ENCODE peak calls at places on chromosomes 13 and 19, in four cellular contexts. E, X, S and M are unnamed samples.

GRCh38 chr19:45485301-45486077 is 11.4 kb downstream of the RTN2 start:
- DNase-seq in S (peak; percentile 99), E (peak; percentile 100), X (peak; percentile 90), M (peak; percentile 98)

GRCh38 chr13:69857188-69857821 is 250.3 kb upstream of the ATXN8OS start:
- DNase-seq in S (no peak), X (peak; percentile 1), E (no peak), M (no peak)

GRCh38 chr13:101624210-101624922 is 171.9 kb downstream of the ITGBL1 start:
- DNase-seq in X (peak; percentile 11), E (no peak), S (no peak), M (peak; percentile 38)

GRCh38 chr13:33441015-33441414 is 155.5 kb upstream of the STARD13 start:
- DNase-seq in E (no peak), X (peak; percentile 47), S (no peak), M (no peak)

GRCh38 chr13:45194081-45194939 is 6.5 kb downstream of the KCTD4 start:
- DNase-seq in S (peak; percentile 23), E (no peak), X (peak; percentile 34), M (no peak)

GRCh38 chr13:19845758-19846157 is 17.7 kb downstream of the ZMYM5 start:
- DNase-seq in X (peak; percentile 99), E (no peak), S (no peak), M (peak; percentile 47)

GRCh38 chr19:35266149-35266903 is 2.4 kb upstream of the USF2 start:
- DNase-seq in X (no peak), S (no peak), E (no peak), M (no peak)

GRCh38 chr13:20482275-20482761 is 43.3 kb downstream of the CRYL1 start:
- DNase-seq in X (no peak), E (no peak), S (no peak), M (no peak)

GRCh38 chr13:35994131-35994966 is 136.8 kb downstream of the DCLK1 start:
- DNase-seq in X (peak; percentile 4), E (peak; percentile 51), S (peak; percentile 33), M (no peak)

GRCh38 chr13:113474179-113474578 is 16.3 kb downstream of the DCUN1D2 start:
- DNase-seq in X (peak; percentile 91), E (peak; percentile 42), S (no peak), M (no peak)

GRCh38 chr13:27450921-27451461 is 627 bp upstream of the MTIF3 start:
- DNase-seq in S (peak; percentile 48), E (no peak), X (peak; percentile 47), M (no peak)

GRCh38 chr13:36453518-36453917 is 21.2 kb downstream of the CCNA1 start:
- DNase-seq in X (peak; percentile 2), E (no peak), S (no peak), M (no peak)

GRCh38 chr19:16349551-16350171 is 25.0 kb downstream of the KLF2 start:
- DNase-seq in E (no peak), S (no peak), X (no peak), M (no peak)
- H3K4me1 ChIP-seq in E (no peaks in the 10 kb centered on the region), S (no peaks in the 10 kb centered on the region), X (no peaks in the 10 kb centered on the region), M (peaks cover 8% of the 10 kb centered on the region)

GRCh38 chr19:42362891-42363440 is 27.1 kb downstream of the CNFN start:
- DNase-seq in X (no peak), E (no peak), S (no peak), M (no peak)
- H3K27ac ChIP-seq in X (no peak overlapping the region), E (no peak overlapping the region), S (no peak overlapping the region), M (no peak overlapping the region)

GRCh38 chr19:11242864-11243797 is 3.7 kb downstream of the ANGPTL8 start:
- DNase-seq in X (peak; percentile 77), E (peak; percentile 95), S (peak; percentile 97), M (peak; percentile 15)
- H3K4me3 ChIP-seq in X (no peak overlapping the region), E (no peak overlapping the region), S (no peak overlapping the region), M (no peak overlapping the region)

DNA sequence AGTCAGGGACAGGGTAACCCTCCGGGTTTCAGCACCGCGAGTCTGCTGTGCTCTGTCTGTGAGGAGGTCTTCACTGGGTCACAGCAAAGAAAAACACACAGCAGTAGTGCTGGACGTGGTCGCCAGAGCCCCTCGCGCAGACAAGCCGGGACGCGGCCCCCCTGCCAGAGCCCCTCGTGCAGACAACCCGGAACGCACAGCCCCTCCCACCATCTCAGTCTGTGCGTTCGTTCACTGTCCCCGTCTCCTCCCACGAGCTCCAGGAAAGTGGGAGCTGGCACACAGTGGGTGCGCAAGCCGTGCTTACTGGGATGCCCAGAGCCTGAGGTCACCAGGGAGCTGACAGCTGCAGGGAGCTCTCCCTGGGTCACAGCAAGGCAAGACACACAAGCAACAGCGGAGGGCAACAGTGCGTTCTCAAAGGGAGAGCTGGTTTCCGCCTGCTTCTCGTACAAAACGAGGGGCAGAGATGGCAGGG is 3.2 kb upstream of the PLPP2 start:
- DNase-seq in X (peak; percentile 8), E (no peak), S (no peak), M (no peak)
- H3K4me1 ChIP-seq in X (peaks cover 6% of the 10 kb centered on the region), E (peaks cover 27% of the 10 kb centered on the region), S (peaks cover 9% of the 10 kb centered on the region), M (peaks cover 12% of the 10 kb centered on the region)

DNA sequence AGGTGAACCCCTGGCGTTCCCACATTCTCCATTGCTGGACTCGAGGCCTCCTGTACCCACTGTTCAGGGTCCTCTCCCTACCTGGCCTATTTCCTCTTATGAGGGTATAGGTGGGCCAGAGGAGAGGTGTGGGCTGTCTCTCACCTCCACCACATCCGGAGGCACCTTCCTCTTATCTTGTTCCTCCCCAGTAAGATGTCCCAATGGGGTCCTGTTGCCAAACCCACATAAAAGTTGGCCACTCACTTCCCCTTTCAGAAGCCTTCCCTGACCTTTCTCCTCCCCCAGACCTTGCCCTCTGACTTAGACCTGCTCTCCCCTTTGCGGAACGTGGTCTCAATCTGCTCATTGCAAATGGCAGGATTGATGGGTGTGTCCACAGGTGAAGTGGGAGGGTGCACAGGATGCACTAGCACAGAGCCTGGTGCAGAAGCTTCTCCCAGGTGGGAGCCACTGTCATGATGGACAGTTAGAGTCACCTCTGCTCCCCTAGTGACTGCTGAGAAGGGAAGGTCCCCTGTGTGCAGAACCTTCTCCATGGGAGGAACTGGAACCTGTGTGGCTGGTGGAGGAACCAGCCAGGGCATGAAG is 1.3 kb downstream of the CYP4F3 start:
- DNase-seq in E (no peak), X (no peak), S (no peak), M (no peak)
- H3K27ac ChIP-seq in E (no peak overlapping the region), X (no peak overlapping the region), S (no peak overlapping the region), M (no peak overlapping the region)

GRCh38 chr19:43754312-43754561 is 525 bp downstream of the SMG9 start:
- DNase-seq in E (no peak), S (no peak), X (no peak), M (no peak)

GRCh38 chr19:43754562-43755255 is at the start of gene SMG9:
- DNase-seq in X (peak; percentile 97), S (peak; percentile 100), E (peak; percentile 97), M (peak; percentile 99)

GRCh38 chr19:43749898-43750297 is 4.9 kb downstream of the SMG9 start:
- DNase-seq in S (no peak), E (no peak), X (no peak), M (no peak)

GRCh38 chr19:43751466-43752220 is 3.1 kb downstream of the SMG9 start:
- DNase-seq in X (peak; percentile 74), S (no peak), E (no peak), M (peak; percentile 28)

GRCh38 chr19:43752287-43752875 is 2.4 kb downstream of the SMG9 start:
- DNase-seq in S (no peak), E (no peak), X (no peak), M (no peak)
- H3K4me3 ChIP-seq in S (no peak overlapping the region), E (no peak overlapping the region), X (no peak overlapping the region), M (no peak overlapping the region)

DNA sequence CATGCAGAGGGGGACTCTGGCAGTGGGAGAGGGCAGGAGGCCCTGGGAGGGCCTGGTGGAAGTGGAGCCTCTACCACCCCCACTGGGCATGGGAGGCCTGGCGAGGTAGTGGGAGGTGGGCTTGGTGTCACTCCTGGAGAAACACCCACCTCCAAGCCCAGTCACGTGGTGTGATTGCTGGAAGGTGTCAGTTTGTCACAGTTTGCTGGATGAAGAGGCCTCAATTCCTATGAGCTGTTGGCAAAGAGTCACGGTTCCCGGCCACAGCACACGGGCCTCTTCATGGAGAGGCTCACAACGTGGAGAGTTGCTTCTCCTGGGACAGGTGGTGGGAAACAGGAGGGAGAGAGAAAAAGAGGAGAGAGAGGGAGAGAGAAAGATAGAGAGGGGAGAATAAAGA is 684.1 kb upstream of the ARGLU1 start:
- DNase-seq in S (no peak), E (no peak), X (no peak), M (no peak)
- H3K4me1 ChIP-seq in S (no peaks in the 10 kb centered on the region), E (no peaks in the 10 kb centered on the region), X (peaks cover 21% of the 10 kb centered on the region), M (peaks cover 10% of the 10 kb centered on the region)